ENCODE peak calls at places on chromosomes 6 and 20, in seven cellular contexts. One of them, this sample, is unnamed.

GRCh38 chr6:31007694-31008093 is 2.6 kb upstream of the MUC22 start:
- DNase-seq in RWPE2: no peak
- DNase-seq in NCI-H1436: no peak
- DNase-seq in NCI-H748 treated with DMSO at 0.1 percent for 48 hours: no peak
- DNase-seq in foreskin fibroblast: peak; percentile 81
- DNase-seq in fibroblast of pulmonary artery: peak; percentile 53
- DNase-seq in EL: peak; percentile 95
- DNase-seq in this sample: peak; percentile 49

GRCh38 chr20:46784450-46785127 is 75.1 kb downstream of the SLC2A10 start:
- DNase-seq in RWPE2: no peak
- DNase-seq in NCI-H1436: no peak
- DNase-seq in NCI-H748 treated with DMSO at 0.1 percent for 48 hours: no peak
- DNase-seq in foreskin fibroblast: peak; percentile 65
- DNase-seq in fibroblast of pulmonary artery: no peak
- DNase-seq in EL: peak; percentile 57
- DNase-seq in this sample: no peak

GRCh38 chr6:161476711-161477110 is 202.8 kb upstream of the AGPAT4 start:
- DNase-seq in RWPE2: no peak
- DNase-seq in NCI-H1436: peak; percentile 3
- DNase-seq in NCI-H748 treated with DMSO at 0.1 percent for 48 hours: no peak
- DNase-seq in foreskin fibroblast: peak; percentile 78
- DNase-seq in fibroblast of pulmonary artery: peak; percentile 20
- DNase-seq in EL: peak; percentile 39
- DNase-seq in this sample: no peak

GRCh38 chr20:33947709-33948295 is 45.9 kb upstream of the RALY start:
- DNase-seq in RWPE2: no peak
- DNase-seq in NCI-H1436: peak; percentile 15
- DNase-seq in NCI-H748 treated with DMSO at 0.1 percent for 48 hours: peak; percentile 42
- DNase-seq in foreskin fibroblast: peak; percentile 38
- DNase-seq in fibroblast of pulmonary artery: peak; percentile 49
- DNase-seq in EL: peak; percentile 54
- DNase-seq in this sample: peak; percentile 62

GRCh38 chr6:108921547-108922331 is 73.5 kb downstream of the ARMC2 start:
- DNase-seq in RWPE2: no peak
- DNase-seq in NCI-H1436: no peak
- DNase-seq in NCI-H748 treated with DMSO at 0.1 percent for 48 hours: no peak
- DNase-seq in foreskin fibroblast: peak; percentile 26
- DNase-seq in fibroblast of pulmonary artery: peak; percentile 85
- DNase-seq in EL: peak; percentile 12
- DNase-seq in this sample: peak; percentile 82

GRCh38 chr6:259901-260508 is 32.3 kb upstream of the DUSP22 start:
- DNase-seq in RWPE2: no peak
- DNase-seq in NCI-H1436: no peak
- DNase-seq in NCI-H748 treated with DMSO at 0.1 percent for 48 hours: no peak
- DNase-seq in foreskin fibroblast: no peak
- DNase-seq in fibroblast of pulmonary artery: no peak
- DNase-seq in EL: no peak
- DNase-seq in this sample: no peak

GRCh38 chr6:4647414-4648365 is 128.5 kb upstream of the CDYL start:
- DNase-seq in RWPE2: no peak
- DNase-seq in NCI-H1436: peak; percentile 3
- DNase-seq in NCI-H748 treated with DMSO at 0.1 percent for 48 hours: peak; percentile 44
- DNase-seq in foreskin fibroblast: peak; percentile 63
- DNase-seq in fibroblast of pulmonary artery: peak; percentile 86
- DNase-seq in EL: peak; percentile 83
- DNase-seq in this sample: peak; percentile 79

GRCh38 chr6:169243154-169243553 is 10.5 kb downstream of the THBS2 start:
- DNase-seq in RWPE2: no peak
- DNase-seq in NCI-H1436: no peak
- DNase-seq in NCI-H748 treated with DMSO at 0.1 percent for 48 hours: no peak
- DNase-seq in foreskin fibroblast: no peak
- DNase-seq in fibroblast of pulmonary artery: no peak
- DNase-seq in EL: no peak
- DNase-seq in this sample: no peak

GRCh38 chr6:125222531-125223455 is 69.2 kb downstream of the TPD52L1 start:
- DNase-seq in RWPE2: no peak
- DNase-seq in NCI-H1436: no peak
- DNase-seq in NCI-H748 treated with DMSO at 0.1 percent for 48 hours: no peak
- DNase-seq in foreskin fibroblast: no peak
- DNase-seq in fibroblast of pulmonary artery: no peak
- DNase-seq in EL: no peak
- DNase-seq in this sample: no peak

GRCh38 chr6:66961191-66961590 is 1254.2 kb upstream of the EYS start:
- DNase-seq in RWPE2: no peak
- DNase-seq in NCI-H1436: no peak
- DNase-seq in NCI-H748 treated with DMSO at 0.1 percent for 48 hours: no peak
- DNase-seq in foreskin fibroblast: no peak
- DNase-seq in fibroblast of pulmonary artery: no peak
- DNase-seq in EL: no peak
- DNase-seq in this sample: no peak

GRCh38 chr6:31270788-31271640 is 878 bp downstream of the HLA-C start:
- DNase-seq in RWPE2: peak; percentile 72
- DNase-seq in NCI-H1436: no peak
- DNase-seq in NCI-H748 treated with DMSO at 0.1 percent for 48 hours: no peak
- DNase-seq in foreskin fibroblast: peak; percentile 81
- DNase-seq in fibroblast of pulmonary artery: peak; percentile 55
- DNase-seq in EL: peak; percentile 73
- DNase-seq in this sample: peak; percentile 65

GRCh38 chr20:23059831-23060230 is 10.4 kb upstream of the THBD start:
- DNase-seq in RWPE2: no peak
- DNase-seq in NCI-H1436: no peak
- DNase-seq in NCI-H748 treated with DMSO at 0.1 percent for 48 hours: no peak
- DNase-seq in foreskin fibroblast: no peak
- DNase-seq in fibroblast of pulmonary artery: no peak
- DNase-seq in EL: no peak
- DNase-seq in this sample: no peak

GRCh38 chr20:10179574-10180298 is 38.9 kb upstream of the SNAP25 start:
- DNase-seq in RWPE2: no peak
- DNase-seq in NCI-H1436: no peak
- DNase-seq in NCI-H748 treated with DMSO at 0.1 percent for 48 hours: no peak
- DNase-seq in foreskin fibroblast: no peak
- DNase-seq in fibroblast of pulmonary artery: peak; percentile 3
- DNase-seq in EL: peak; percentile 9
- DNase-seq in this sample: peak; percentile 14

GRCh38 chr6:11987390-11987789 is 24.7 kb upstream of the HIVEP1 start:
- DNase-seq in RWPE2: no peak
- DNase-seq in NCI-H1436: no peak
- DNase-seq in NCI-H748 treated with DMSO at 0.1 percent for 48 hours: no peak
- DNase-seq in foreskin fibroblast: no peak
- DNase-seq in fibroblast of pulmonary artery: no peak
- DNase-seq in EL: peak; percentile 26
- DNase-seq in this sample: no peak

GRCh38 chr6:21594427-21595264 is 1.1 kb downstream of the SOX4 start:
- DNase-seq in RWPE2: peak; percentile 67
- DNase-seq in NCI-H1436: no peak
- DNase-seq in NCI-H748 treated with DMSO at 0.1 percent for 48 hours: no peak
- DNase-seq in foreskin fibroblast: peak; percentile 84
- DNase-seq in fibroblast of pulmonary artery: peak; percentile 71
- DNase-seq in EL: peak; percentile 72
- DNase-seq in this sample: peak; percentile 66

GRCh38 chr6:50826803-50827202 is 8.1 kb downstream of the TFAP2B start:
- DNase-seq in RWPE2: no peak
- DNase-seq in NCI-H1436: peak; percentile 48
- DNase-seq in NCI-H748 treated with DMSO at 0.1 percent for 48 hours: peak; percentile 96
- DNase-seq in foreskin fibroblast: no peak
- DNase-seq in fibroblast of pulmonary artery: no peak
- DNase-seq in EL: no peak
- DNase-seq in this sample: no peak

GRCh38 chr6:114108119-114109002 is 137.4 kb upstream of the HDAC2 start:
- DNase-seq in RWPE2: peak; percentile 71
- DNase-seq in NCI-H1436: peak; percentile 1
- DNase-seq in NCI-H748 treated with DMSO at 0.1 percent for 48 hours: peak; percentile 60
- DNase-seq in foreskin fibroblast: peak; percentile 84
- DNase-seq in fibroblast of pulmonary artery: peak; percentile 77
- DNase-seq in EL: peak; percentile 81
- DNase-seq in this sample: peak; percentile 81

GRCh38 chr6:149884617-149885016 is 13.3 kb downstream of the RAET1E start:
- DNase-seq in RWPE2: no peak
- DNase-seq in NCI-H1436: no peak
- DNase-seq in NCI-H748 treated with DMSO at 0.1 percent for 48 hours: no peak
- DNase-seq in foreskin fibroblast: no peak
- DNase-seq in fibroblast of pulmonary artery: no peak
- DNase-seq in EL: no peak
- DNase-seq in this sample: no peak

GRCh38 chr6:84762941-84763396 is 1.4 kb downstream of the TBX18 start:
- DNase-seq in RWPE2: no peak
- DNase-seq in NCI-H1436: no peak
- DNase-seq in NCI-H748 treated with DMSO at 0.1 percent for 48 hours: no peak
- DNase-seq in foreskin fibroblast: no peak
- DNase-seq in fibroblast of pulmonary artery: no peak
- DNase-seq in EL: no peak
- DNase-seq in this sample: no peak

GRCh38 chr20:57514273-57514751 is 10.6 kb downstream of the CTCFL start:
- DNase-seq in RWPE2: peak; percentile 80
- DNase-seq in NCI-H1436: peak; percentile 40
- DNase-seq in NCI-H748 treated with DMSO at 0.1 percent for 48 hours: peak; percentile 16
- DNase-seq in foreskin fibroblast: peak; percentile 82
- DNase-seq in fibroblast of pulmonary artery: peak; percentile 83
- DNase-seq in EL: peak; percentile 62
- DNase-seq in this sample: peak; percentile 67

GRCh38 chr6:152185158-152185574 is 377.7 kb downstream of the ESR1 start:
- DNase-seq in RWPE2: no peak
- DNase-seq in NCI-H1436: no peak
- DNase-seq in NCI-H748 treated with DMSO at 0.1 percent for 48 hours: no peak
- DNase-seq in foreskin fibroblast: no peak
- DNase-seq in fibroblast of pulmonary artery: no peak
- DNase-seq in EL: no peak
- DNase-seq in this sample: no peak

GRCh38 chr6:138231399-138231886 is 13.2 kb upstream of the PBOV1 start:
- DNase-seq in RWPE2: no peak
- DNase-seq in NCI-H1436: peak; percentile 44
- DNase-seq in NCI-H748 treated with DMSO at 0.1 percent for 48 hours: peak; percentile 99
- DNase-seq in foreskin fibroblast: no peak
- DNase-seq in fibroblast of pulmonary artery: no peak
- DNase-seq in EL: no peak
- DNase-seq in this sample: no peak

GRCh38 chr6:150528648-150529285 is 70.9 kb upstream of the PLEKHG1 start:
- DNase-seq in RWPE2: no peak
- DNase-seq in NCI-H1436: no peak
- DNase-seq in NCI-H748 treated with DMSO at 0.1 percent for 48 hours: no peak
- DNase-seq in foreskin fibroblast: peak; percentile 14
- DNase-seq in fibroblast of pulmonary artery: peak; percentile 62
- DNase-seq in EL: peak; percentile 40
- DNase-seq in this sample: no peak

GRCh38 chr6:125310994-125311649 is 9.4 kb upstream of the HDDC2 start:
- DNase-seq in RWPE2: no peak
- DNase-seq in NCI-H1436: peak; percentile 65
- DNase-seq in NCI-H748 treated with DMSO at 0.1 percent for 48 hours: peak; percentile 78
- DNase-seq in foreskin fibroblast: peak; percentile 76
- DNase-seq in fibroblast of pulmonary artery: peak; percentile 82
- DNase-seq in EL: peak; percentile 58
- DNase-seq in this sample: peak; percentile 65

GRCh38 chr6:157892363-157892878 is 69.4 kb downstream of the SNX9 start:
- DNase-seq in RWPE2: no peak
- DNase-seq in NCI-H1436: no peak
- DNase-seq in NCI-H748 treated with DMSO at 0.1 percent for 48 hours: no peak
- DNase-seq in foreskin fibroblast: no peak
- DNase-seq in fibroblast of pulmonary artery: no peak
- DNase-seq in EL: no peak
- DNase-seq in this sample: no peak

GRCh38 chr6:22082278-22082677 is 214.6 kb downstream of the PRL start:
- DNase-seq in RWPE2: no peak
- DNase-seq in NCI-H1436: no peak
- DNase-seq in NCI-H748 treated with DMSO at 0.1 percent for 48 hours: peak; percentile 47
- DNase-seq in foreskin fibroblast: peak; percentile 21
- DNase-seq in fibroblast of pulmonary artery: peak; percentile 38
- DNase-seq in EL: no peak
- DNase-seq in this sample: no peak

GRCh38 chr20:33419140-33419974 is 18.0 kb upstream of the CDK5RAP1 start:
- DNase-seq in RWPE2: no peak
- DNase-seq in NCI-H1436: no peak
- DNase-seq in NCI-H748 treated with DMSO at 0.1 percent for 48 hours: no peak
- DNase-seq in foreskin fibroblast: no peak
- DNase-seq in fibroblast of pulmonary artery: peak; percentile 74
- DNase-seq in EL: no peak
- DNase-seq in this sample: no peak

GRCh38 chr6:79570802-79571367 is 33.7 kb upstream of the LCA5 start:
- DNase-seq in RWPE2: no peak
- DNase-seq in NCI-H1436: peak; percentile 26
- DNase-seq in NCI-H748 treated with DMSO at 0.1 percent for 48 hours: peak; percentile 63
- DNase-seq in foreskin fibroblast: peak; percentile 63
- DNase-seq in fibroblast of pulmonary artery: peak; percentile 57
- DNase-seq in EL: peak; percentile 42
- DNase-seq in this sample: peak; percentile 49

GRCh38 chr6:32583527-32583898 is 6.1 kb downstream of the HLA-DRB1 start:
- DNase-seq in RWPE2: no peak
- DNase-seq in NCI-H1436: no peak
- DNase-seq in NCI-H748 treated with DMSO at 0.1 percent for 48 hours: no peak
- DNase-seq in foreskin fibroblast: no peak
- DNase-seq in fibroblast of pulmonary artery: no peak
- DNase-seq in EL: no peak
- DNase-seq in this sample: no peak

GRCh38 chr6:128491643-128492206 is 28.7 kb downstream of the PTPRK start:
- DNase-seq in RWPE2: no peak
- DNase-seq in NCI-H1436: peak; percentile 17
- DNase-seq in NCI-H748 treated with DMSO at 0.1 percent for 48 hours: peak; percentile 15
- DNase-seq in foreskin fibroblast: no peak
- DNase-seq in fibroblast of pulmonary artery: peak; percentile 89
- DNase-seq in EL: no peak
- DNase-seq in this sample: peak; percentile 57

GRCh38 chr6:11412011-11412424 is 125.5 kb upstream of the TMEM170B start:
- DNase-seq in RWPE2: no peak
- DNase-seq in NCI-H1436: no peak
- DNase-seq in NCI-H748 treated with DMSO at 0.1 percent for 48 hours: no peak
- DNase-seq in foreskin fibroblast: peak; percentile 81
- DNase-seq in fibroblast of pulmonary artery: peak; percentile 65
- DNase-seq in EL: peak; percentile 67
- DNase-seq in this sample: no peak

GRCh38 chr6:93454533-93454932 is 35.2 kb upstream of the EPHA7 start:
- DNase-seq in RWPE2: no peak
- DNase-seq in NCI-H1436: no peak
- DNase-seq in NCI-H748 treated with DMSO at 0.1 percent for 48 hours: no peak
- DNase-seq in foreskin fibroblast: no peak
- DNase-seq in fibroblast of pulmonary artery: no peak
- DNase-seq in EL: no peak
- DNase-seq in this sample: no peak

GRCh38 chr6:25934181-25934580 is 3.7 kb upstream of the SLC17A2 start:
- DNase-seq in RWPE2: no peak
- DNase-seq in NCI-H1436: no peak
- DNase-seq in NCI-H748 treated with DMSO at 0.1 percent for 48 hours: no peak
- DNase-seq in foreskin fibroblast: no peak
- DNase-seq in fibroblast of pulmonary artery: no peak
- DNase-seq in EL: no peak
- DNase-seq in this sample: no peak

GRCh38 chr6:134247854-134248580 is 69.9 kb downstream of the SGK1 start:
- DNase-seq in RWPE2: no peak
- DNase-seq in NCI-H1436: no peak
- DNase-seq in NCI-H748 treated with DMSO at 0.1 percent for 48 hours: no peak
- DNase-seq in foreskin fibroblast: no peak
- DNase-seq in fibroblast of pulmonary artery: no peak
- DNase-seq in EL: no peak
- DNase-seq in this sample: no peak

GRCh38 chr6:93272201-93272600 is 147.2 kb downstream of the EPHA7 start:
- DNase-seq in RWPE2: no peak
- DNase-seq in NCI-H1436: no peak
- DNase-seq in NCI-H748 treated with DMSO at 0.1 percent for 48 hours: peak; percentile 45
- DNase-seq in foreskin fibroblast: no peak
- DNase-seq in fibroblast of pulmonary artery: no peak
- DNase-seq in EL: no peak
- DNase-seq in this sample: no peak

GRCh38 chr20:43188861-43189613 is 669 bp downstream of the PTPRT start:
- DNase-seq in RWPE2: no peak
- DNase-seq in NCI-H1436: no peak
- DNase-seq in NCI-H748 treated with DMSO at 0.1 percent for 48 hours: peak; percentile 36
- DNase-seq in foreskin fibroblast: peak; percentile 2
- DNase-seq in fibroblast of pulmonary artery: no peak
- DNase-seq in EL: no peak
- DNase-seq in this sample: no peak

GRCh38 chr6:13367396-13367795 is 39.1 kb upstream of the TBC1D7 start:
- DNase-seq in RWPE2: no peak
- DNase-seq in NCI-H1436: no peak
- DNase-seq in NCI-H748 treated with DMSO at 0.1 percent for 48 hours: no peak
- DNase-seq in foreskin fibroblast: no peak
- DNase-seq in fibroblast of pulmonary artery: no peak
- DNase-seq in EL: no peak
- DNase-seq in this sample: no peak

GRCh38 chr6:10030942-10031537 is 383.8 kb downstream of the TFAP2A start:
- DNase-seq in RWPE2: no peak
- DNase-seq in NCI-H1436: no peak
- DNase-seq in NCI-H748 treated with DMSO at 0.1 percent for 48 hours: peak; percentile 35
- DNase-seq in foreskin fibroblast: peak; percentile 17
- DNase-seq in fibroblast of pulmonary artery: no peak
- DNase-seq in EL: peak; percentile 33
- DNase-seq in this sample: peak; percentile 49

This sample was measured in MCF 10A.